ENCODE peak calls at places on chromosomes 1 and 21, in four cellular contexts. J is HCT116, G is HepG2, U is K562. O is an unnamed sample.

GRCh38 chr1:186511761-186512637 is 51.1 kb upstream of the PDC start:
- DNase-seq in U (no peak), G (no peak), J (no peak), O (no peak)

GRCh38 chr1:167158095-167158812 is 62.4 kb upstream of the POU2F1 start:
- DNase-seq in J (no peak), U (no peak), G (no peak), O (no peak)

GRCh38 chr1:162035241-162035640 is 11.6 kb upstream of the OLFML2B start:
- DNase-seq in J (no peak), G (peak), U (no peak), O (no peak)

GRCh38 chr1:225655509-225656258 is 2.8 kb upstream of the ENAH start:
- DNase-seq in G (peak), J (peak), U (peak), O (peak)

GRCh38 chr21:45766501-45766900 is 123.0 kb downstream of the PCBP3 start:
- DNase-seq in J (no peak), G (no peak), U (no peak), O (no peak)

GRCh38 chr1:46461017-46461808 is 28.4 kb upstream of the DMBX1 start:
- DNase-seq in G (no peak), U (peak), J (no peak), O (no peak)

GRCh38 chr1:26524181-26524580 is 5.4 kb upstream of the RPS6KA1 start:
- DNase-seq in G (no peak), J (no peak), U (no peak), O (no peak)

GRCh38 chr1:109796484-109797305 is 33.0 kb upstream of the EPS8L3 start:
- DNase-seq in U (peak), J (no peak), G (no peak), O (no peak)

GRCh38 chr21:25506887-25507286 is 100.4 kb downstream of the MRPL39 start:
- DNase-seq in G (no peak), J (no peak), U (no peak), O (peak)

GRCh38 chr1:183039985-183040447 is 16.8 kb downstream of the LAMC1 start:
- DNase-seq in J (no peak), U (no peak), G (no peak), O (no peak)

GRCh38 chr1:207319207-207319606 is 2.3 kb upstream of the CD55 start:
- DNase-seq in J (no peak), U (peak), G (no peak), O (no peak)

GRCh38 chr1:224482619-224483018 is 48.0 kb upstream of the WDR26 start:
- DNase-seq in G (no peak), J (no peak), U (peak), O (no peak)

GRCh38 chr1:170494369-170494768 is 37.6 kb upstream of the GORAB start:
- DNase-seq in G (no peak), J (no peak), U (no peak), O (no peak)

GRCh38 chr21:35579520-35580293 is 480.6 kb downstream of the SETD4 start:
- DNase-seq in G (no peak), J (no peak), U (no peak), O (no peak)

GRCh38 chr1:6447818-6448748 is 17.9 kb downstream of the TNFRSF25 start:
- DNase-seq in U (no peak), G (peak), J (peak), O (no peak)

GRCh38 chr1:11654571-11655262 is at the start of gene FBXO44:
- DNase-seq in G (peak), U (peak), J (no peak), O (no peak)

GRCh38 chr1:230940848-230941247 is 37.8 kb downstream of the TTC13 start:
- DNase-seq in G (no peak), U (no peak), J (no peak), O (no peak)

GRCh38 chr1:44447051-44447806 is 42.2 kb downstream of the RNF220 start:
- DNase-seq in G (no peak), U (no peak), J (no peak), O (no peak)

GRCh38 chr1:202664083-202664482 is 46.2 kb downstream of the SYT2 start:
- DNase-seq in U (no peak), J (no peak), G (no peak), O (no peak)

GRCh38 chr1:169899519-169900217 is 6.0 kb upstream of the SCYL3 start:
- DNase-seq in U (no peak), J (peak), G (no peak), O (no peak)

GRCh38 chr1:15757016-15757543 is 1.5 kb upstream of the FBLIM1 start:
- DNase-seq in J (no peak), U (no peak), G (no peak), O (no peak)

GRCh38 chr1:110829955-110830553 is 42.9 kb upstream of the CD53 start:
- DNase-seq in U (peak), J (peak), G (peak), O (peak)

GRCh38 chr1:244104309-244105060 is 53.4 kb downstream of the ZBTB18 start:
- DNase-seq in G (peak), U (no peak), J (no peak), O (no peak)

GRCh38 chr1:201542166-201543045 is 3.5 kb downstream of the NAV1 start:
- DNase-seq in U (no peak), G (no peak), J (no peak), O (no peak)

DNA sequence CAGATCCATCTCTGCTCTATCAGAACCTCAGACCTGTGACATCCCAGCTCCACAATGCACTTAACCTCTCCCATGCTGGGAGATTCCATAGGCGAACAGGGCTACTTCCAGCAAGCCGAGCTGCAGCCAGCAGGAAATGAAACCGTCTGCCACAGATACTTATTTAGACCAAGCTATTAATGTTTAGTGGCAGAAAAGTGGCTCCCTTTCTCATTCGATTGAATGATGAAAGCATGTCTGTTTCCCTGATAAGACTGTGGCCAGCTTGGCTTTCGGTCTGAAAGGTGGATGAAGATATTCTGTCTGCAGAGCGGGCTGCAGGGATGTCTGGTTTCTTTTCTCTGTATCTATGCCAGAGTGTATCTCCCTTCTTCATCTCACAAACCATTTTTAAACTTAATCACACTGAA is 146.4 kb downstream of the GREM2 start:
- DNase-seq in J (no peak), G (no peak), U (peak), O (no peak)
- H3K4me3 ChIP-seq in J (no peak), G (no peak), U (no peak), O (no peak)

DNA sequence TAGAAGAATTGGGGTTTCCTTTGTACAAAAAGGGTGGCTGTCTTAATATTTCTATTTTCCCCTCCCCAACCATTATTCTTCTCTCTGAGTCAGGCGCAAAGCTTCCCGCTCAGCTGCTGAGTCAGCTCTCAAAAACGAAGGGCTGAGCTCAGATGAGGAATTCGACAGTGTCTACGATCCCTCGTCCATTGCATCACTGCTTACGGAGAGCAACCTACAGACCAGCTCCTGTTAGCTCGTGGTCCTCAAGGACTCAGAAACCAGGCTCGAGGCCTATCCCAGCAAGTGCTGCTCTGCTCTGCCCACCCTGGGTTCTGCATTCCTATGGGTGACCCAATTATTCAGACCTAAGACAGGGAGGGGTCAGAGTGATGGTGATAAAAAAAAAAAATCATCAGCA is 3.0 kb upstream of the TUFT1 start:
- DNase-seq in U (peak), G (no peak), J (no peak), O (peak)
- TF ChIP-seq TCF7L2 in U (no peak), G (no peak), J (no peak), O (no peak)

DNA sequence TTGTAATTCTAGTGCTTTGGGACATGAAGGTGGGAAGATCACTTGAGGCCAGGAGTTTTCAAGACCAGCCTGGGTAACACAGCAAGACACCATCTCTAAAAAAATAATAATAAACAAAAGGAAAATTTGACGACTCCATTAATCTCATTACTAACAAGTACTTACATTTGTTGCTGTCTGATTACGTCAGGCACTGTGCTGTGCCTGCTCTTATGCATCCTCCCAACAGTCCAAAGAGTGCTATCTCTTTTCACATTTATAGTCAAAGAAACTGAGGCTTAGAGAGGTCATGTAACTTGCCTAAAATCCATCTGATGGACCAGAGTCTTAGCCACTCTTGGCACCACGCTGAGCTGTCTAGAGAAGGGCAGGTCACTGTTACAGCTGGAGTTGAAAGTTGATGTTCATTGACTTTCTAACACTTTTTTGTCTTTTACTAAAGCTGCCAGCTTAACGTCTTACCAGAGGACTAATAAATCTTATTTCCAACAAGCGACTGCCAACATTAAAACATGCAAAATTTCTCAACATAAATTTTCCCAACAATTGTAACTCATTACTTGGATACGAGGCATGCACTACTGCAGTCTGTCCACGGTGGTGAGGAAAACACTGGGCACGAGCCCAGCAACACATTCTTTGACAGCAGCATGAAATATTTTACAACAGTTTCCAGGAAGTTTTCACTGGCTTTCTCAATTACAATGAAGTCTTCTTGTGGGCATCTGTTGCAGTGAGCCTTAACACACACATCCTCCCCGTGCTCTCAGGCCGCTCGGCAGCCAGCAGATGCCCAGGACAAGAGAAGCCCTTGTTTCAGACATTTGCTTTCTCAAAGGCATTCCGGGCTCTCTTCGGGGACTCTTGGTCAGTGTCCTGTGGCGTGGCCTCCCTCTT is 262.9 kb upstream of the PROX1 start:
- DNase-seq in G (peak), J (no peak), U (no peak), O (no peak)
- TF ChIP-seq CTCF in G (no peak), J (no peak), U (no peak), O (no peak)

DNA sequence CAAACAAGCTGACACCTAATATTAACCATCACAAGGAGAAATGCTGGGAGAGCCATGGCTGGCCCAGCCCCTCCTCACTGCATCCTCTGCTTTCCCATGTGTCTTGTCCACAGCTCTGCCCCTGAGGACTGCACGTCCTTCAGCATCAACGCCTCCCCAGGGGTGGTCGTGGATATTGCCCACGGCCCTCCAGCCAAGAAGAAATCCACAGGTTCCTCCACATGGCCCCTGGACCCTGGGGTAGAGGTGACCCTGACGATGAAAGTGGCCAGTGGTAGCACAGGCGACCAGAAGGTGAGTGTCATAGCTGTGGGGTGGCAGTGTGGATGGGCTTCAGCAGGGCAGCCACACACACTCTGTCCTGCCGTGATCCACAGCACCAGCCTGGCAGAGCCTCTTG is 22.9 kb downstream of the PADI4 start:
- DNase-seq in J (no peak), U (no peak), G (no peak), O (no peak)
- H3K4me3 ChIP-seq in J (no peak), U (no peak), G (no peak), O (no peak)

DNA sequence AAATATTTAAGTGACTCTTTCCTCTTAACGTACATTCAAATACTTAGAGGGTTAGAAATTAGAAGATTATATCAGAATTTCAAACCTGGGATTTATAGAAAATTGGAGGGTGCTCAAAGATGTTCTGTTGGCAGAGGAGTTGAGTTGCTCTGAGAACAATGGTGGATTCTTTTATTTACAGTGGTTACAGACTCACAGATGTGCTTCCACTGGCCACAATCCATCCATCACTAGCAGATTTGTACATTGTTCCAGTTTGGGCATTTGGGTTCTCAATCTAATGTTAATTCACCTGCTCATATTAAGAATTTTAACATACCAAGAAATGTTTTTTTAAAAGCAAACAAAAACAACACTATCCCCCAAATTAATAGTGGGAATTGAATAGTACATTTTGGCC is 23.5 kb downstream of the DNAJC6 start:
- DNase-seq in J (no peak), G (no peak), U (no peak), O (no peak)
- TF ChIP-seq TCF7L2 in J (no peak), G (no peak), U (no peak), O (no peak)

GRCh38 chr1:4221107-4221506 is 321.0 kb upstream of the C1orf174 start:
- DNase-seq in G (no peak), J (no peak), U (no peak), O (no peak)
- TF ChIP-seq CTCF in G (no peak), J (no peak), U (no peak), O (no peak)

GRCh38 chr1:19646366-19646765 is 2.3 kb downstream of the NBL1 start:
- DNase-seq in G (no peak), J (no peak), U (no peak), O (no peak)
- H3K4me3 ChIP-seq in G (no peak), J (peak), U (no peak), O (peak)